ENCODE peak calls at places on chromosomes 16 and 17, in eight cellular contexts. S is heart left ventricle; G is IMR-90; H is colonic mucosa; W is A549; V is effector memory CD4-positive, alpha-beta T cell; L is vagina; I is SK-N-SH. T is an unnamed sample. For H3K4me1, the result is how much of the 10 kb centered on the place peaks cover.

GRCh38 chr16:89525146-89525913 is 17.1 kb downstream of the SPG7 start:
- DNase-seq in W (no peak), I (no peak), S (no peak), L (no peak), V (no peak), G (no peak), H (no peak), T (no peak)

GRCh38 chr17:7572588-7573323 is 6.7 kb upstream of the CD68 start:
- DNase-seq in G (peak), V (peak), L (peak), I (peak), W (peak), S (peak), H (peak), T (peak)

GRCh38 chr16:55506083-55506482 is 2.8 kb upstream of the LPCAT2 start:
- DNase-seq in G (no peak), S (no peak), I (no peak), H (peak), L (no peak), V (no peak), W (no peak), T (no peak)

GRCh38 chr16:49502136-49502881 is 128.7 kb downstream of the C16orf78 start:
- DNase-seq in G (no peak), S (no peak), H (no peak), W (no peak), I (no peak), V (no peak), L (no peak), T (no peak)

GRCh38 chr16:87784812-87785211 is 19.0 kb upstream of the KLHDC4 start:
- DNase-seq in W (no peak), S (no peak), L (no peak), G (peak), V (no peak), H (no peak), I (no peak), T (no peak)

GRCh38 chr17:68290268-68290954 is 516 bp downstream of the SLC16A6 start:
- DNase-seq in V (peak), G (no peak), S (peak), W (no peak), I (peak), H (peak), L (no peak), T (peak)

GRCh38 chr17:80970044-80970761 is 21.4 kb upstream of the CHMP6 start:
- DNase-seq in W (peak), G (no peak), H (no peak), L (no peak), V (no peak), I (peak), S (peak), T (peak)

GRCh38 chr17:57274162-57274561 is 17.8 kb downstream of the MSI2 start:
- DNase-seq in V (no peak), W (no peak), G (no peak), L (no peak), S (no peak), H (no peak), I (no peak), T (no peak)

GRCh38 chr16:49179714-49180330 is 101.8 kb downstream of the CBLN1 start:
- DNase-seq in S (no peak), H (peak), V (no peak), L (no peak), I (no peak), W (no peak), G (no peak), T (no peak)

GRCh38 chr16:30437511-30438046 is 7.7 kb upstream of the DCTPP1 start:
- DNase-seq in G (no peak), S (no peak), W (no peak), V (no peak), I (no peak), H (peak), L (no peak), T (no peak)

GRCh38 chr17:10198509-10199249 is at the start of gene GAS7:
- DNase-seq in L (no peak), V (peak), G (peak), I (peak), H (peak), S (peak), W (peak), T (peak)

GRCh38 chr17:81566461-81567126 is 14.4 kb upstream of the FAAP100 start:
- DNase-seq in L (no peak), H (peak), V (no peak), S (no peak), W (peak), I (peak), G (peak), T (no peak)

GRCh38 chr17:38786372-38786771 is 13.0 kb downstream of the PIP4K2B start:
- DNase-seq in V (no peak), S (no peak), H (no peak), I (no peak), W (no peak), G (no peak), L (no peak), T (no peak)

GRCh38 chr17:63831505-63831904 is 4.0 kb upstream of the FTSJ3 start:
- DNase-seq in I (no peak), W (no peak), S (no peak), V (no peak), L (no peak), H (no peak), G (no peak), T (no peak)

GRCh38 chr16:57540906-57541753 is 1.3 kb upstream of the ADGRG5 start:
- DNase-seq in V (no peak), S (no peak), W (no peak), I (peak), G (no peak), L (peak), H (peak), T (no peak)

GRCh38 chr16:56747486-56748045 is 17.6 kb downstream of the NUP93 start:
- DNase-seq in G (no peak), S (no peak), V (no peak), W (no peak), H (no peak), L (no peak), I (no peak), T (no peak)

GRCh38 chr16:56667581-56668571 is at the start of gene MT1G:
- DNase-seq in V (no peak), W (no peak), I (peak), G (no peak), L (no peak), S (peak), H (peak), T (no peak)

GRCh38 chr16:75266738-75267630 is 15.6 kb upstream of the BCAR1 start:
- DNase-seq in G (no peak), W (no peak), I (peak), L (no peak), H (no peak), S (peak), V (no peak), T (no peak)

GRCh38 chr17:41967921-41968578 is 1.5 kb downstream of the CNP start:
- DNase-seq in H (no peak), I (no peak), S (no peak), V (no peak), W (no peak), G (no peak), L (no peak), T (no peak)

GRCh38 chr16:58515125-58515870 is at the start of gene SETD6:
- DNase-seq in H (peak), G (peak), W (peak), S (peak), I (peak), L (peak), V (peak), T (peak)

GRCh38 chr17:74519951-74520553 is 11.2 kb downstream of the CD300LB start:
- DNase-seq in L (no peak), V (no peak), S (no peak), G (no peak), I (no peak), W (no peak), H (peak), T (no peak)

GRCh38 chr16:47581114-47581513 is 120.0 kb downstream of the PHKB start:
- DNase-seq in V (no peak), H (no peak), S (no peak), L (no peak), W (no peak), G (no peak), I (no peak), T (no peak)

GRCh38 chr16:27304881-27305280 is 8.9 kb upstream of the IL4R start:
- DNase-seq in S (no peak), H (no peak), W (no peak), G (no peak), V (no peak), I (no peak), L (no peak), T (no peak)

GRCh38 chr16:27304102-27304501 is 9.7 kb upstream of the IL4R start:
- DNase-seq in V (no peak), W (no peak), H (no peak), I (no peak), S (no peak), L (no peak), G (no peak), T (no peak)

GRCh38 chr16:27303256-27304100 is 10.3 kb upstream of the IL4R start:
- DNase-seq in S (no peak), W (no peak), I (no peak), L (no peak), G (no peak), H (no peak), V (no peak), T (no peak)

GRCh38 chr16:27305839-27306442 is 7.8 kb upstream of the IL4R start:
- DNase-seq in V (no peak), L (no peak), G (no peak), I (no peak), W (no peak), S (no peak), H (no peak), T (no peak)

DNA sequence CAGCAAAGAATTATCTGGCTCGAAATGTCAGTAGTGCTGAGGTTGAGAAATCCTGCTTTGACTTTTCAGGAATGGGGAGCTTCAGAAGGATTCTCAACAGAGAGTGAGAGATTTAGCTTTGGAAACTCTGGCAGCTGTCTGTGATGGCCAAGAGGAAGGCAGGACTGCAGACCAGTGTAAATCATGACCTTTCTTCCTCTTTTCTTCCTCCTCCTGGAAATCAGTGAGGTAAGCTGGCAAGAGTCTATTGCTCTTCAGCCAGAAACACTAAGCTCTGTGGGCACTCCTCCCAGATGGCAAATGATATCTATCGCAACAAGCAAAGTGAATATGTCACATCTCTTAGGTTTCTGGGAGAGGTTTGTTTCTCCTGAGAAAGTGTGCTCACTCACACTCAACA is 8.4 kb upstream of the IL4R start:
- DNase-seq in W (no peak), S (no peak), V (no peak), G (no peak), H (no peak), L (no peak), I (no peak), T (no peak)
- H3K27ac ChIP-seq in W (no peak), S (no peak), V (no peak), G (no peak), H (no peak), L (no peak), I (no peak), T (no peak)

GRCh38 chr17:31072186-31072585 is 22.6 kb upstream of the NF1 start:
- DNase-seq in W (no peak), I (no peak), H (no peak), L (no peak), V (no peak), G (peak), S (no peak), T (no peak)

GRCh38 chr17:31068291-31068690 is 26.5 kb upstream of the NF1 start:
- DNase-seq in I (peak), G (peak), S (no peak), W (no peak), L (no peak), V (no peak), H (peak), T (peak)

GRCh38 chr17:31078290-31078689 is 16.5 kb upstream of the NF1 start:
- DNase-seq in W (no peak), L (no peak), I (no peak), G (peak), V (no peak), H (no peak), S (no peak), T (no peak)

GRCh38 chr17:31074772-31075538 is 19.8 kb upstream of the NF1 start:
- DNase-seq in S (no peak), I (no peak), L (no peak), G (peak), V (no peak), H (no peak), W (peak), T (no peak)

DNA sequence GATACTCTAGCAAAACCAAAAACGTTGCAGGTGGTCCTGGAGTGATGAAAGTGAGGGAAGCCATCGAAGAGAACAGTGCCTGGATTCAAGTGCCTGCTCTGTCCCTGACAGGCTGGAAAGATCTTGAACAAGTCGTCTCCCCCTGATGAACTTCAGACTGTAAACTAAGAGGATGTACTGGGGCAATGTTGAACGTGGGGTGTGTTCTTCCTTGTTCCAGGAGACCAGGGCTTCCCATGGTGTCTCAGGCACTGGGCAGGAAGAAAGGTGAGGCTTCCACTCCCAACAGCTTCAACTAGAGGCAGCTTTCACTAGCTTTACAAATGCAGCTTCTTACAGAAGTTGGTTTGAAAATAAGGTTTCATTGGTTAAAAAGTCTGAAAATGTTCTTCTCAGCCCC is 21.4 kb upstream of the NF1 start:
- DNase-seq in V (no peak), I (no peak), L (no peak), W (no peak), H (peak), S (no peak), G (no peak), T (no peak)
- H3K4me3 ChIP-seq in V (no peak), I (no peak), L (no peak), W (no peak), H (no peak), S (no peak), G (no peak), T (no peak)

GRCh38 chr17:14321476-14321949 is 20.6 kb downstream of the HS3ST3B1 start:
- DNase-seq in V (no peak), S (no peak), G (no peak), H (no peak), W (no peak), L (no peak), I (no peak), T (no peak)

GRCh38 chr17:14321980-14322776 is 21.3 kb downstream of the HS3ST3B1 start:
- DNase-seq in I (no peak), L (no peak), V (no peak), G (no peak), S (no peak), H (no peak), W (no peak), T (no peak)

GRCh38 chr17:14325618-14326167 is 24.8 kb downstream of the HS3ST3B1 start:
- DNase-seq in H (no peak), I (no peak), V (no peak), S (no peak), W (no peak), G (no peak), L (no peak), T (no peak)

GRCh38 chr17:14320734-14321475 is 20.0 kb downstream of the HS3ST3B1 start:
- DNase-seq in H (no peak), S (no peak), G (no peak), I (no peak), W (no peak), V (no peak), L (no peak), T (no peak)

DNA sequence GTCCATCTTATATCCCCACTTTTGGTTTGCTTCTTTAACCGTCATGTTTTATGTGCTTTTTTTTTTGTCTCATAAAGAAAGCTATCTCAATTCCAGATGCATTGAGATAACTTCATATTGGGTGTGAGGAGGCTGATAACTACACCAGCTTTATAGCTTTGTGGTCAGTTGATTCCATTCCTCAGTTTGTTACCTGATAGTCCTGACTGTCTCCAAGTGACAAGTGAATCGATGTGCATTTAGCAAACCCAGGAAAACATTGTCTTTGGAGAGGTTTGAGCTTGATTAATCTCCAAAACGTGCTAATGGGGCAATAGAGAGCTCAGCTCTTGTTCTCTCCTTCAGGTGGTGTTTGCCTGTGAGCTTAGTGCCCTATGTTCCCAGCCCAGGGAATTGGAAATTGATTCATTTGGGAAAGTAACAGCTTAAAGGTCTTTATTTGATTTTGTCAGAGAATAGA is 22.7 kb downstream of the HS3ST3B1 start:
- DNase-seq in S (no peak), V (no peak), H (no peak), W (no peak), G (no peak), I (no peak), L (no peak), T (no peak)
- H3K4me1 ChIP-seq in S (under half), V (under half), H (under half), W (under half), G (under half), I (under half), L (under half), T (half or more)

DNA sequence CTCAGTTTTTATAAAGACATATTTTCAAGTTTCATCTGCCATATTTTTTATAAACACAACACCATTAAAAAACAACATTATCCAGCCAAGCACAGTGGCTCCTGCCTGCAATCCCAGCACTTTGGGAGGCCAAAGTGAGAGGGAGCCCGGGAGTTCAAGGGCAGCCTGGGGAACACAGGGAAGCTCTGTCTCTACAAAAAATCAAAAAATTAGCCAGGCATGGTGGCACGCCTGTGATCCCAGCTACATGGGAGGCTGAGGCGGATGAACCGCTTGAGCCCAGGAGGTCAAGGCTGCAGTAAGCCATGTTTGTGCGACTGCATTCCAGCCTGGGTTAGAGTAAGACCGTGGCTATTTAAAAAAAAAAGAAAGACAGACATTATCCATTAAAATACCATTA is 17.2 kb upstream of the NTAN1 start:
- DNase-seq in H (no peak), I (no peak), W (no peak), S (no peak), V (no peak), G (no peak), L (no peak), T (no peak)
- H3K27ac ChIP-seq in H (no peak), I (no peak), W (no peak), S (no peak), V (no peak), G (no peak), L (no peak), T (no peak)

GRCh38 chr17:49230636-49231562 is at the start of gene PHOSPHO1:
- DNase-seq in S (peak), W (peak), L (no peak), G (peak), I (peak), H (peak), V (peak), T (peak)
- H3K4me3 ChIP-seq in S (peak), W (peak), L (peak), G (peak), I (peak), H (peak), V (peak), T (peak)

GRCh38 chr17:602436-602835 is 112.2 kb downstream of the VPS53 start:
- DNase-seq in L (no peak), G (peak), W (no peak), V (no peak), I (no peak), H (no peak), S (no peak), T (no peak)
- H3K4me1 ChIP-seq in L (under half), G (under half), W (under half), V (under half), I (under half), H (under half), S (under half), T (under half)

GRCh38 chr17:78180083-78180482 is 6.8 kb downstream of the TK1 start:
- DNase-seq in G (peak), H (no peak), S (no peak), V (no peak), L (no peak), I (no peak), W (no peak), T (no peak)

GRCh38 chr17:78179372-78179771 is 7.5 kb downstream of the TK1 start:
- DNase-seq in S (no peak), L (no peak), V (no peak), G (peak), I (no peak), H (no peak), W (no peak), T (no peak)

GRCh38 chr17:78182504-78182903 is 4.3 kb downstream of the TK1 start:
- DNase-seq in V (no peak), I (no peak), H (no peak), L (no peak), S (peak), W (no peak), G (no peak), T (no peak)

GRCh38 chr17:78184311-78184710 is 2.5 kb downstream of the TK1 start:
- DNase-seq in W (no peak), L (no peak), G (no peak), H (no peak), V (no peak), I (no peak), S (no peak), T (no peak)

GRCh38 chr17:78180508-78180907 is 6.3 kb downstream of the TK1 start:
- DNase-seq in S (no peak), H (no peak), L (no peak), G (no peak), V (no peak), I (no peak), W (no peak), T (no peak)
- H3K27ac ChIP-seq in S (peak), H (no peak), L (peak), G (no peak), V (no peak), I (no peak), W (no peak), T (no peak)

DNA sequence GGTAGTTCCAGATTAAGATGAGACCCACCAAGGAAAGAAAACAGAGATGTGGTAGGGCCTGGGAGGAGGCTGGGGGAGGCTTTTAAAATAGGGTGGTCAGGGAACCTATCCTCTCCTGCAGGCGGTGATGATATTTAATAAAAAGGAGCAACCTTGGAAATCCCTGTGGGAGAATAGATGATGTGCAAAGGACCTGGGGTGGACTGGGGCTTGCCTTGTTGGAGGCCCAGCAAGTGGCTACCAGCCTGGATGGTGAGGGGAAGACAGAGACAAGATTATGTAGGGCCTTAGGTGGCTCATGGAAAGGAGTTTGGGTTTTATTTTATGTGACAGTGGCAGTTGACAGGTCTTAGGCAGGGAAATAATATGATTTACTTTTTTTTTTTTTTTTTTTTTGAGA is 1.8 kb downstream of the POLR3E start:
- DNase-seq in V (no peak), H (no peak), G (no peak), W (no peak), L (no peak), S (no peak), I (no peak), T (no peak)
- H3K4me3 ChIP-seq in V (no peak), H (no peak), G (no peak), W (no peak), L (no peak), S (no peak), I (peak), T (no peak)

DNA sequence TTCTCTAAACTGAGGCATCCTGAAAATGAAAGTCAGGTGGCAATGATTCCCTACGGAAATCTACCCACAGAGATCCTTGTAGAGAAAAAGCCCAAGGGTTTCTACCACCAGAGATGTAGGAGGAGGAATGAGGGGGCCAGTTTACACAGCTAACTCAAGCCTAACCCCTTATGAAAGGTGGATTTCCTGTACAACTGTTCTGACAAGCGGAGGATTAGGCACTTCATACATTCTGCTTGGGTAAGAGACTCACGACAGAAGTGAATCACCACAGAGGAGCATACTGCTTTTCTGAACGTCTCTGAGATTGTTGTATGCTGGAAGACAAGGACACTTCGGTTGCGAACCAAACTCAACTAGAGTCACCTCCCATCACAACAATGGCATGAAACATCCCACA is 72.7 kb downstream of the SMG6 start:
- DNase-seq in H (no peak), S (no peak), V (no peak), I (no peak), L (no peak), W (no peak), G (peak), T (no peak)
- H3K4me1 ChIP-seq in H (under half), S (under half), V (under half), I (under half), L (half or more), W (under half), G (under half), T (under half)